ENCODE peak calls at places on chromosomes 12 and 14, in six cellular contexts. H is HTR-8/SVneo, P is CD14-positive monocyte, L is ACHN, C is transverse colon, U is GM20000. T is an unnamed sample.

GRCh38 chr12:128994869-128995268 is 141.6 kb downstream of the GLT1D1 start:
- DNase-seq in H (no peak), P (no peak), L (no peak), C (no peak), U (no peak), T (no peak)

GRCh38 chr12:131860472-131861260 is 32.5 kb downstream of the MMP17 start:
- DNase-seq in H (peak; percentile 69), P (peak; percentile 94), L (no peak), C (peak; percentile 21), U (no peak), T (no peak)

GRCh38 chr14:101246894-101247853 is 314.1 kb upstream of the DIO3 start:
- DNase-seq in H (no peak), P (peak; percentile 34), L (no peak), C (no peak), U (no peak), T (no peak)

GRCh38 chr14:51643137-51643536 is 8.6 kb upstream of the FRMD6 start:
- DNase-seq in H (no peak), P (no peak), L (peak; percentile 60), C (no peak), U (no peak), T (no peak)

GRCh38 chr14:23695220-23695999 is 59.2 kb downstream of the DHRS2 start:
- DNase-seq in H (no peak), P (no peak), L (no peak), C (no peak), U (no peak), T (no peak)

GRCh38 chr14:104550849-104551728 is 28.5 kb upstream of the C14orf180 start:
- DNase-seq in H (no peak), P (peak; percentile 31), L (no peak), C (no peak), U (no peak), T (no peak)

GRCh38 chr14:20608383-20609095 is 17.4 kb upstream of the RNASE12 start:
- DNase-seq in H (no peak), P (no peak), L (no peak), C (no peak), U (no peak), T (no peak)

GRCh38 chr14:65704850-65705249 is 292.3 kb downstream of the FUT8 start:
- DNase-seq in H (no peak), P (no peak), L (no peak), C (no peak), U (peak; percentile 26), T (peak; percentile 68)

GRCh38 chr12:54364413-54364812 is at the start of gene GPR84:
- DNase-seq in H (no peak), P (peak; percentile 75), L (no peak), C (no peak), U (no peak), T (peak; percentile 62)

T was measured in T-helper 2 cell treated with Interferon-gamma antibody and Interleukin-4, amounts not matched to agents 5 μg/mL and 100 μg/mL, for 36 hours.